ENCODE peak calls at places on chromosomes 1 and 21, in six cellular contexts. K is HL-60, A is A549, D is germinal center, J is skeletal muscle cell, Y is head of caudate nucleus. Z is an unnamed sample.

GRCh38 chr1:94092210-94092613 is 28.7 kb downstream of the ABCA4 start:
- DNase-seq in K (no peak), D (no peak), Y (no peak), J (no peak), A (no peak), Z (no peak)

GRCh38 chr1:212589434-212589833 is 19.1 kb upstream of the ATF3 start:
- DNase-seq in K (no peak), A (no peak), D (no peak), J (no peak), Y (no peak), Z (no peak)

GRCh38 chr1:70324683-70325082 is 29.8 kb downstream of the ANKRD13C start:
- DNase-seq in Y (no peak), D (no peak), K (no peak), J (no peak), A (no peak), Z (no peak)

GRCh38 chr1:168751195-168751650 is 22.2 kb upstream of the DPT start:
- DNase-seq in J (no peak), Y (no peak), K (no peak), D (no peak), A (no peak), Z (no peak)

GRCh38 chr1:233367057-233367759 is 39.7 kb downstream of the MAP3K21 start:
- DNase-seq in D (no peak), Y (no peak), J (no peak), A (no peak), K (no peak), Z (no peak)

GRCh38 chr1:116433283-116434257 is 60.5 kb downstream of the ATP1A1 start:
- DNase-seq in Y (peak), A (no peak), D (no peak), K (no peak), J (peak), Z (no peak)

GRCh38 chr1:6185635-6186382 is 5.7 kb upstream of the CHD5 start:
- DNase-seq in A (no peak), J (no peak), Y (peak), K (no peak), D (no peak), Z (no peak)

GRCh38 chr1:58340156-58340555 is 206.4 kb downstream of the OMA1 start:
- DNase-seq in Y (no peak), J (no peak), K (no peak), D (no peak), A (no peak), Z (no peak)

GRCh38 chr1:226482975-226483660 is 65.4 kb upstream of the STUM start:
- DNase-seq in J (no peak), A (no peak), K (peak), Y (no peak), D (no peak), Z (no peak)

GRCh38 chr1:66288048-66288447 is 245.9 kb upstream of the SGIP1 start:
- DNase-seq in K (no peak), Y (no peak), J (no peak), A (no peak), D (no peak), Z (no peak)

GRCh38 chr1:151635479-151636072 is 23.7 kb downstream of the SNX27 start:
- DNase-seq in A (no peak), J (no peak), D (no peak), K (no peak), Y (no peak), Z (no peak)

GRCh38 chr1:176785810-176786209 is 322.8 kb downstream of the PAPPA2 start:
- DNase-seq in Y (no peak), D (no peak), K (no peak), A (no peak), J (no peak), Z (no peak)

GRCh38 chr1:23751050-23751814 is 8.0 kb downstream of the ELOA start:
- DNase-seq in J (peak), K (no peak), Y (peak), D (peak), A (peak), Z (peak)

GRCh38 chr1:87937774-87938173 is 609.1 kb downstream of the LMO4 start:
- DNase-seq in K (no peak), D (no peak), A (no peak), J (no peak), Y (no peak), Z (no peak)

GRCh38 chr1:29193879-29194455 is 12.3 kb upstream of the SRSF4 start:
- DNase-seq in Y (no peak), J (no peak), A (no peak), K (no peak), D (no peak), Z (no peak)

GRCh38 chr1:209585672-209586071 is 2.2 kb downstream of the CAMK1G start:
- DNase-seq in D (no peak), A (no peak), K (no peak), Y (peak), J (no peak), Z (no peak)

GRCh38 chr1:40257313-40257687 is 736 bp upstream of the ZMPSTE24 start:
- DNase-seq in J (no peak), D (peak), K (no peak), A (no peak), Y (peak), Z (no peak)

GRCh38 chr1:41411229-41411628 is 50.0 kb downstream of the FOXO6 start:
- DNase-seq in K (no peak), Y (no peak), A (no peak), J (no peak), D (no peak), Z (no peak)

GRCh38 chr1:3166206-3166918 is 97.4 kb downstream of the PRDM16 start:
- DNase-seq in D (no peak), A (no peak), K (no peak), J (no peak), Y (no peak), Z (no peak)

GRCh38 chr1:207672525-207673130 is 27.7 kb downstream of the CR1L start:
- DNase-seq in A (peak), J (peak), K (peak), Y (peak), D (peak), Z (peak)

GRCh38 chr21:16330340-16331319 is 600.8 kb downstream of the USP25 start:
- DNase-seq in A (peak), D (peak), J (peak), K (no peak), Y (peak), Z (peak)

GRCh38 chr1:181483084-181483559 is at the start of gene CACNA1E:
- DNase-seq in Y (no peak), A (no peak), J (no peak), K (no peak), D (no peak), Z (no peak)

GRCh38 chr1:12047120-12047876 is 15.8 kb upstream of the TNFRSF8 start:
- DNase-seq in D (no peak), K (no peak), Y (no peak), J (no peak), A (no peak), Z (no peak)

GRCh38 chr1:202014060-202014459 is 3.7 kb downstream of the ELF3 start:
- DNase-seq in D (no peak), J (no peak), K (no peak), A (no peak), Y (no peak), Z (no peak)

GRCh38 chr1:203353486-203353885 is 2.6 kb upstream of the FMOD start:
- DNase-seq in Y (no peak), D (no peak), J (no peak), A (no peak), K (no peak), Z (no peak)

GRCh38 chr21:33940846-33941245 is 25.2 kb upstream of the ATP5PO start:
- DNase-seq in J (no peak), A (no peak), Y (no peak), K (no peak), D (no peak), Z (no peak)

GRCh38 chr1:182762536-182762935 is 27.0 kb upstream of the NPL start:
- DNase-seq in J (no peak), Y (no peak), A (no peak), K (no peak), D (no peak), Z (no peak)

GRCh38 chr1:171730052-171730451 is 11.8 kb downstream of the VAMP4 start:
- DNase-seq in Y (no peak), A (no peak), J (no peak), K (no peak), D (no peak), Z (no peak)

GRCh38 chr21:46603228-46603627 is 1.7 kb downstream of the S100B start:
- DNase-seq in D (no peak), J (no peak), Y (peak), K (no peak), A (no peak), Z (no peak)

GRCh38 chr1:203283597-203283996 is 21.7 kb upstream of the BTG2 start:
- DNase-seq in K (no peak), A (no peak), D (no peak), Y (no peak), J (no peak), Z (no peak)

Z was measured in HuH-7.